ENCODE peak calls at places on chromosome 13, in ten cellular contexts. G is MM.1S; E is fibroblast of gingiva; T is occipital lobe; P is GM12892; M is fibroblast of the aortic adventitia; S is activated T-helper 1 cell treated with anti-CD3 and anti-CD28 coated beads, Interleukin-2, amount 50 U/mL, for 16 hours; N is ovary; V is H54; O is nephron progenitor cell. I is an unnamed sample.

GRCh38 chr13:53254495-53254894 is 225.9 kb downstream of the OLFM4 start:
- DNase-seq in G (no peak), P (no peak), M (no peak), T (no peak), N (no peak), O (peak), E (no peak), S (no peak), V (no peak), I (no peak)

GRCh38 chr13:113781571-113781970 is 22.5 kb downstream of the TMEM255B start:
- DNase-seq in N (no peak), O (no peak), V (no peak), T (no peak), S (no peak), P (no peak), M (no peak), G (no peak), E (no peak), I (no peak)

GRCh38 chr13:51966186-51966585 is 45.1 kb downstream of the ATP7B start:
- DNase-seq in E (no peak), P (no peak), S (no peak), V (no peak), O (no peak), M (no peak), N (no peak), G (no peak), T (no peak), I (no peak)

GRCh38 chr13:23985846-23986245 is 88.5 kb upstream of the C1QTNF9B start:
- DNase-seq in N (no peak), S (no peak), V (no peak), T (no peak), P (no peak), M (no peak), G (no peak), O (no peak), E (no peak), I (no peak)

GRCh38 chr13:110916671-110917142 is 1.8 kb upstream of the ANKRD10 start:
- DNase-seq in O (no peak), P (no peak), S (no peak), N (no peak), T (no peak), G (no peak), E (peak), M (peak), V (no peak), I (no peak)

GRCh38 chr13:89372193-89372592 is 1701.0 kb downstream of the SLITRK5 start:
- DNase-seq in G (peak), E (no peak), O (no peak), N (no peak), T (no peak), V (no peak), P (no peak), M (no peak), S (no peak), I (no peak)

GRCh38 chr13:106113796-106114195 is 421.7 kb downstream of the EFNB2 start:
- DNase-seq in V (no peak), T (no peak), E (no peak), P (no peak), G (no peak), O (no peak), N (no peak), M (no peak), S (no peak), I (no peak)

GRCh38 chr13:99969368-99969933 is 2.1 kb downstream of the ZIC5 start:
- DNase-seq in E (no peak), V (no peak), T (no peak), N (no peak), O (peak), S (no peak), M (no peak), G (no peak), P (no peak), I (no peak)

GRCh38 chr13:50809133-50810090 is 34.1 kb downstream of the DLEU7 start:
- DNase-seq in G (no peak), O (no peak), M (no peak), S (no peak), E (no peak), T (no peak), N (no peak), P (no peak), V (no peak), I (no peak)

GRCh38 chr13:95704510-95704909 is 27.6 kb downstream of the DNAJC3 start:
- DNase-seq in N (no peak), M (no peak), O (no peak), P (no peak), T (no peak), E (no peak), V (no peak), G (no peak), S (no peak), I (no peak)

GRCh38 chr13:21675095-21676007 is 4.5 kb downstream of the FGF9 start:
- DNase-seq in T (peak), P (peak), G (peak), M (no peak), V (no peak), S (no peak), O (peak), N (no peak), E (no peak), I (no peak)

I was measured in GM12891.